ENCODE peak calls at places on chromosomes 12 and 14, in five cellular contexts. Y, W, D, P and N are unnamed samples.

GRCh38 chr12:119835068-119835467 is 42.1 kb downstream of the CIT start:
- DNase-seq in Y (no peak), W (no peak), D (no peak), P (no peak), N (peak; percentile 13)

GRCh38 chr12:109228664-109229063 is 80.4 kb downstream of the FOXN4 start:
- DNase-seq in Y (no peak), W (no peak), D (no peak), P (no peak), N (no peak)

GRCh38 chr14:78788467-78789360 is 618.5 kb downstream of the NRXN3 start:
- DNase-seq in Y (no peak), W (no peak), D (no peak), P (no peak), N (no peak)

GRCh38 chr12:51534216-51534615 is 56.8 kb upstream of the SCN8A start:
- DNase-seq in Y (no peak), W (no peak), D (no peak), P (no peak), N (no peak)

GRCh38 chr14:26008290-26008689 is 589.5 kb downstream of the NOVA1 start:
- DNase-seq in Y (no peak), W (no peak), D (no peak), P (no peak), N (peak; percentile 40)

GRCh38 chr12:27337376-27337775 is 4.7 kb downstream of the BMAL2 start:
- DNase-seq in Y (no peak), W (no peak), D (no peak), P (no peak), N (no peak)

GRCh38 chr12:132282950-132283771 is 46.2 kb downstream of the GALNT9 start:
- DNase-seq in Y (no peak), W (no peak), D (no peak), P (no peak), N (no peak)

GRCh38 chr12:69846976-69847375 is 21.9 kb downstream of the MYRFL start:
- DNase-seq in Y (no peak), W (no peak), D (no peak), P (no peak), N (no peak)

GRCh38 chr12:107282628-107283027 is 189.3 kb upstream of the CRY1 start:
- DNase-seq in Y (no peak), W (no peak), D (no peak), P (no peak), N (no peak)

GRCh38 chr14:22850944-22851790 is 14.8 kb downstream of the MMP14 start:
- DNase-seq in Y (no peak), W (no peak), D (peak; percentile 95), P (no peak), N (peak; percentile 40)

GRCh38 chr12:100706029-100706428 is 88.5 kb upstream of the ANO4 start:
- DNase-seq in Y (no peak), W (peak; percentile 54), D (peak; percentile 81), P (no peak), N (peak; percentile 88)

GRCh38 chr12:89236237-89236636 is 116.1 kb downstream of the DUSP6 start:
- DNase-seq in Y (no peak), W (no peak), D (no peak), P (no peak), N (no peak)

GRCh38 chr12:114166360-114166759 is 200.2 kb upstream of the RBM19 start:
- DNase-seq in Y (no peak), W (no peak), D (no peak), P (peak; percentile 33), N (peak; percentile 55)

GRCh38 chr12:120538281-120539156 is 4.4 kb downstream of the RNF10 start:
- DNase-seq in Y (no peak), W (no peak), D (peak; percentile 78), P (no peak), N (peak; percentile 86)

GRCh38 chr12:57008113-57008687 is 1.9 kb upstream of the ZBTB39 start:
- DNase-seq in Y (no peak), W (peak; percentile 23), D (peak; percentile 67), P (no peak), N (peak; percentile 82)

GRCh38 chr12:6367969-6368892 is 7.1 kb downstream of the SCNN1A start:
- DNase-seq in Y (no peak), W (no peak), D (peak; percentile 38), P (no peak), N (no peak)

GRCh38 chr14:44895716-44896115 is 66.0 kb downstream of the KLHL28 start:
- DNase-seq in Y (no peak), W (no peak), D (no peak), P (no peak), N (peak; percentile 23)

GRCh38 chr12:10354071-10354470 is 35.8 kb downstream of the KLRK1 start:
- DNase-seq in Y (no peak), W (no peak), D (no peak), P (no peak), N (no peak)

GRCh38 chr12:33617218-33617617 is 177.6 kb upstream of the SYT10 start:
- DNase-seq in Y (no peak), W (no peak), D (no peak), P (no peak), N (no peak)

GRCh38 chr12:42565633-42566032 is 23.9 kb downstream of the PRICKLE1 start:
- DNase-seq in Y (no peak), W (no peak), D (no peak), P (no peak), N (no peak)

GRCh38 chr12:57629897-57630471 is 3.0 kb downstream of the B4GALNT1 start:
- DNase-seq in Y (no peak), W (no peak), D (no peak), P (no peak), N (no peak)